ENCODE peak calls at places on chromosomes 12 and 14, in five cellular contexts. V, L, M, Z and N are unnamed samples.

GRCh38 chr12:108575199-108575912 is 13.0 kb downstream of the ISCU start:
- DNase-seq in M (no peak), V (no peak), L (no peak), Z (no peak), N (no peak)

GRCh38 chr12:94802796-94803195 is 152.4 kb upstream of the TMCC3 start:
- DNase-seq in M (no peak), L (no peak), Z (no peak), V (no peak), N (no peak)

GRCh38 chr12:41274643-41275042 is 86.5 kb downstream of the PDZRN4 start:
- DNase-seq in L (no peak), M (no peak), V (no peak), Z (no peak), N (no peak)

GRCh38 chr12:25839470-25839869 is 119.0 kb upstream of the RASSF8 start:
- DNase-seq in L (no peak), Z (no peak), V (peak), M (no peak), N (no peak)

GRCh38 chr12:104121001-104121400 is 17.0 kb downstream of the NFYB start:
- DNase-seq in L (no peak), Z (no peak), V (peak), M (no peak), N (no peak)

GRCh38 chr12:62008703-62009102 is 251.5 kb upstream of the USP15 start:
- DNase-seq in Z (no peak), V (no peak), L (no peak), M (no peak), N (no peak)

GRCh38 chr12:44287545-44287944 is 451.7 kb downstream of the TMEM117 start:
- DNase-seq in Z (no peak), M (no peak), V (no peak), L (no peak), N (no peak)

GRCh38 chr14:96940009-96940408 is 142.8 kb downstream of the VRK1 start:
- DNase-seq in V (no peak), L (no peak), Z (no peak), M (no peak), N (no peak)

DNA sequence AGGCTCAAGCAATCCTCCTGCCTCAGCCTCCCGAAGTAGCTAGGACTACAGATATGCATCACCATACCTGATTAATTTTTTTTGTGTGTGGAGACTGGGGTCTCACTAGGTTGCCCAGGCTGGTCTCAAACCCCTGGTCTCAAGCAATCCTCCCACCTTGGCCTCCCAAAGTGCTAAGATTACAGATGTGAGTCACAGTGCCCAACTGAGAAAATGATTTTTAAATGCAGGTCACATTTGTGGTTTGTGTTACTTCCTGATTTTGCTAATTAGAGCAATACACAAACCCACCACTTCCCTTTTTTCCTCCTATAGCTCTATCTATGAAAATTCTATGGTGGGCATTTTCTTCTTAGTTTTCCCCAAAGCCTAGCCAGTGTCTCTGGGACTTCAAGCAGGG is 45.5 kb upstream of the TMEM263 start:
- DNase-seq in L (no peak), V (no peak), M (no peak), Z (no peak), N (peak)
- TF ChIP-seq CTCF in L (no peak), V (no peak), M (no peak), Z (no peak), N (no peak)

DNA sequence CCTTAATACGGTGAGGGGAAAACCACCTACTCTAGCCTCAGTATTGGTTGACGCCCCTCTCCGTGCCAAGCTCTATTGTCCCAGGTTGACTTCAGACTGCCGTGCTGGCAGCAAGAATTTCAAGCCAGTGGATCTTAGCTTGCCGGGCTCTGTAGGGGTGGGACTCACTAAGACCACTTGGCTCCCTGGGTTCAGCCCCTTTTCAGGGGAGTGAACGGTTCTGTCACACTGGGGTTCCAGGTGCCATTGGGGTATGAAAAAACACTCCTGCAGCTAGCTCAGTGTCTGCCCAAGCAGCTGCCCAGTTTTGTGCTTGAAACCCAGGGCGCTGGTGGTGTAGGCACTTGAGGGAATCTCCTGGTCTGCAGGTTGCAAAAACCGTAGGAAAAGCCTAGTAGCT is 107.1 kb downstream of the NUBPL start:
- DNase-seq in Z (no peak), M (no peak), L (no peak), V (no peak), N (no peak)
- TF ChIP-seq CTCF in Z (no peak), M (no peak), L (no peak), V (no peak), N (no peak)

GRCh38 chr12:7016958-7017571 is 1.2 kb downstream of the LPCAT3 start:
- DNase-seq in V (no peak), Z (no peak), M (no peak), L (no peak), N (no peak)

GRCh38 chr12:7018350-7019042 is at the start of gene LPCAT3:
- DNase-seq in V (peak), Z (peak), M (peak), L (peak), N (peak)

GRCh38 chr12:7021956-7022355 is 3.7 kb upstream of the LPCAT3 start:
- DNase-seq in V (no peak), Z (no peak), M (no peak), L (no peak), N (no peak)

GRCh38 chr12:7017870-7018349 is 366 bp downstream of the LPCAT3 start:
- DNase-seq in M (no peak), L (no peak), V (peak), Z (no peak), N (no peak)

DNA sequence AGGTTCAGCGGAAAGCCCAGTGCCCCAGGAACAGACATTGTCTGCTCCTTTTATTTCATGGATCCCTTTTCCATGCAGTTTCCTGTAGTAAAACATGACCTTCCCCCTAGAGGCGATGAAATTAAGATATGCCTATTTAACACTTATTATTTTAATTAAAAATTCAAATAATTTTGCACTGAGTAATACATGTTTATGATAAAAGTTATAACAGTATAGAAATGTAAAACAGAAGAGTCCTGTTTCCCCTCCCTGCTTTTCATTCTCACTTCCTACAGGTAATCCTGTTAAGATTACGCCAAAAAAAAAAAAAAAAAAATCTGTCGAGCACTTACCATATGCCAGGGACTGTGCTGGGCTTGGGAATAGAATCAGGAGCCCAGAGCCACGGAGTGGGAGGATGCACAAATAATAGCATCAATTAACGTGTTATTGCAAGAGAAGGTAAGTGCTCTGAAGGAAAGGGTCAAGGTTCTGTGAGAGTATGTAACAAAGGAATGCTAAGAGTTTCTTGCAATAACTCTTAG is 830 bp upstream of the LPCAT3 start:
- DNase-seq in V (no peak), Z (no peak), L (no peak), M (no peak), N (no peak)
- TF ChIP-seq CTCF in V (no peak), Z (no peak), L (no peak), M (no peak), N (no peak)

DNA sequence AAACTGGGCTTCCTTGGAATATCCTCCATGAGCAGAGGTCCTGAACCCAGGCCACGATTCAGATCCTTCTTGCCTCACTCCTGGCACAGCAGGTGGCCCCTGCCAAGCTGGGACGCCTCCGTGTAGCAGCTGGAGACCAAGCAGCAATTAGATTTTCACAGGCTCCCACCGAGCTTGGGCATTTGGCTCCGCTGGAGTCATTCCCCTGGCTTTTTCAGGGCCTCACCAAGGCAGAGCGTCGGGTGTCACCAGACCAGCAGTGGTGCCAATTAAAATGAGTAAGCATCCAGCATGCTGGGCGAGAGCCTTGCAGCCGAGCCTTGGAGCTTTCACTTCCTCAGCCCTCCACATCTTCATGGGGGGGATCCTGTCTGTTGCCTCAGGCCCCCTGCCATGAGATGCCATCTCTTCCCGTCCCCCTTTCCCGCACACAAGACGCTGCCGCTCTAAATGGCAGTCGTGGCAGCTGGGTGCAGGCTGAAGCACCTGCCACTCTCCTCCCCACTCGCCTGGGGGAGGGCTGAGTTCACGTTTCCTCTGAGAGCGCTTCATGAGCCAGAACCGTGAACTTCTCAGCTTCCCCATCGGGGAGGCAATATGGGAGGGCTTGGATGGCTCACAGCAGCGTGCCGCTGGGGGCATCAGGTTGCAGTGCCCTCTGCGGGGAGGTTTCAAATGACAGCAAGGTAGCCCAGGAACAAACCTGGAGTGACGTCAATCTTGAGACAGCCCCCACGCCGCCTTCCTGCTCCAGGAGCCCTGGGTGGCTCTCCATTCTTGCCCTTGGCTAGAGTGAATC is 11.7 kb downstream of the TPCN1 start:
- DNase-seq in V (no peak), M (peak), L (peak), Z (peak), N (peak)
- TF ChIP-seq CTCF in V (no peak), M (peak), L (no peak), Z (no peak), N (peak)

GRCh38 chr14:74299061-74299545 is 3.6 kb downstream of the ABCD4 start:
- DNase-seq in M (no peak), L (no peak), Z (no peak), V (peak), N (no peak)

GRCh38 chr14:74301594-74302159 is 1.1 kb downstream of the ABCD4 start:
- DNase-seq in M (no peak), Z (no peak), V (no peak), L (no peak), N (no peak)

GRCh38 chr14:74302160-74302628 is 540 bp downstream of the ABCD4 start:
- DNase-seq in Z (no peak), L (no peak), M (peak), V (peak), N (peak)

GRCh38 chr14:74308695-74309094 is 6.0 kb upstream of the ABCD4 start:
- DNase-seq in V (no peak), L (no peak), Z (no peak), M (no peak), N (no peak)

GRCh38 chr14:74302634-74303569 is at the start of gene ABCD4:
- DNase-seq in V (peak), Z (peak), L (peak), M (peak), N (peak)
- TF ChIP-seq CTCF in V (peak), Z (peak), L (peak), M (peak), N (peak)

GRCh38 chr14:99562848-99563748 is 40.9 kb downstream of the CCDC85C start:
- DNase-seq in L (peak), V (peak), Z (peak), M (no peak), N (no peak)
- TF ChIP-seq CTCF in L (peak), V (peak), Z (peak), M (no peak), N (no peak)

DNA sequence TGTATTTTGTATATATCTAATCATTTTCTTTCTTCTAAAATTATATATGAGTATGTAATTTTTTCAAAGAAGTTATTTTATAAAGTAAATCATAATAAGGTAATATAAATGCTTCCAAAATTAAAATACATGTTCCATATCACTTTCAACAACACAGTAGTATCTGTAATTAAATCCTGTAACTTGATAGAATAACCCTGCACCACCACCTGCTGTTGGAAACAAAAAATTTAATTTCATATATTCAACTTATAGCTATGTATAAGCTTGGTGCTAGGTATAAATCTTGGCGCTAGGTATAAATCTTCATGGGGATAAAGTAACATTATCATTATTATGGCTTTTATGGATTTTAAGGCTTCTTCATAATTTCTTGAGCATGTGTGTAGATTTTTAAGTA is 149.7 kb upstream of the DCN start:
- DNase-seq in L (no peak), V (no peak), M (no peak), Z (no peak), N (no peak)
- TF ChIP-seq CTCF in L (peak), V (no peak), M (no peak), Z (no peak), N (no peak)

GRCh38 chr12:112559784-112560183 is 141.0 kb downstream of the PTPN11 start:
- DNase-seq in V (no peak), L (no peak), Z (no peak), M (no peak), N (no peak)

GRCh38 chr12:112570096-112570495 is 151.3 kb downstream of the PTPN11 start:
- DNase-seq in Z (no peak), V (no peak), M (no peak), L (no peak), N (no peak)

GRCh38 chr12:112564160-112564559 is 145.4 kb downstream of the PTPN11 start:
- DNase-seq in Z (no peak), V (no peak), L (no peak), M (no peak), N (no peak)
- TF ChIP-seq CTCF in Z (no peak), V (no peak), L (no peak), M (peak), N (peak)

GRCh38 chr12:69410571-69410970 is 51.0 kb downstream of the YEATS4 start:
- DNase-seq in Z (no peak), L (no peak), M (no peak), V (no peak), N (no peak)

GRCh38 chr12:69404851-69405365 is 45.4 kb downstream of the YEATS4 start:
- DNase-seq in M (no peak), L (no peak), V (peak), Z (no peak), N (no peak)

GRCh38 chr12:69405466-69405865 is 45.9 kb downstream of the YEATS4 start:
- DNase-seq in L (no peak), M (no peak), Z (no peak), V (peak), N (no peak)

GRCh38 chr12:69401940-69402339 is 42.4 kb downstream of the YEATS4 start:
- DNase-seq in M (no peak), L (no peak), Z (no peak), V (no peak), N (no peak)

DNA sequence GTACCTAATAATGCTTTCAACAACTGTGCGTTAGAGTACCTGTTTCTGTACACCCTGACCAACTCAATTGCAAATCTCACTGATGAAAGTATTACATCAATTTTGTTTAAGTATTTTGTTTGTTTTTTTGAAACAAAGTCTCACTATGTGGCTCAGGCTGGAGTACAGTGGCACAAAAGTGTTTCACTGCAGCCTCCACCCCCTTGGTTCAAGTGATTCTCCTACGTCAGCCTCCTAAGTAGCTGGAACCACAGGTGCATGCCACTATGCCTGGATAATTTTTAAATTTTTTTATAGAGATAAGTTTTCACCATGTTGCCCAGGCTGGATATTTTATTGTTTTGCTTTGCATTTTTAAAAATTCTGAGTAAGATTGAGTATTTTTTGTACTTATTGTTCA is 46.7 kb downstream of the YEATS4 start:
- DNase-seq in M (no peak), Z (no peak), V (no peak), L (no peak), N (no peak)
- TF ChIP-seq CTCF in M (no peak), Z (no peak), V (no peak), L (no peak), N (no peak)

GRCh38 chr14:104680806-104681688 is 8.4 kb upstream of the INF2 start:
- DNase-seq in L (peak), Z (peak), M (peak), V (peak), N (peak)
- TF ChIP-seq CTCF in L (no peak), Z (no peak), M (peak), V (peak), N (peak)